ENCODE peak calls at places on chromosomes 1 and 21, in four cellular contexts. Z, X, W and N are unnamed samples.
A peak's percentile ranks its signal among the peaks of the same experiment; 100 is the strongest.

GRCh38 chr1:160621633-160622413 is 25.0 kb downstream of the SLAMF1 start:
- DNase-seq in W (no peak), X (no peak), Z (no peak), N (no peak)

GRCh38 chr1:71047635-71048607 is at the start of gene PTGER3:
- DNase-seq in W (peak; percentile 51), Z (no peak), X (peak; percentile 91), N (no peak)

GRCh38 chr1:10938741-10939417 is 73.6 kb upstream of the TARDBP start:
- DNase-seq in Z (no peak), W (no peak), X (no peak), N (no peak)

GRCh38 chr1:79042117-79042516 is 35.6 kb upstream of the ADGRL4 start:
- DNase-seq in Z (no peak), X (no peak), W (peak; percentile 32), N (no peak)

GRCh38 chr1:1299686-1300351 is 7.9 kb downstream of the ACAP3 start:
- DNase-seq in X (no peak), W (peak; percentile 69), Z (no peak), N (no peak)

GRCh38 chr1:221751267-221751887 is 9.5 kb upstream of the DUSP10 start:
- DNase-seq in Z (no peak), W (no peak), X (no peak), N (no peak)

GRCh38 chr21:33362044-33362555 is 37.3 kb downstream of the IFNAR1 start:
- DNase-seq in W (no peak), X (no peak), Z (no peak), N (peak; percentile 84)

GRCh38 chr1:31374511-31375196 is 1.8 kb upstream of the FABP3 start:
- DNase-seq in W (no peak), X (peak; percentile 71), Z (no peak), N (no peak)

GRCh38 chr1:209879539-209879938 is 51.8 kb downstream of the UTP25 start:
- DNase-seq in Z (peak; percentile 54), X (no peak), W (no peak), N (no peak)

GRCh38 chr1:203349166-203349565 is 1.8 kb downstream of the FMOD start:
- DNase-seq in W (no peak), Z (no peak), X (no peak), N (no peak)

GRCh38 chr1:168623003-168623828 is 46.8 kb downstream of the XCL1 start:
- DNase-seq in X (no peak), W (no peak), Z (no peak), N (no peak)

GRCh38 chr1:48466594-48466993 is 5.4 kb downstream of the SPATA6 start:
- DNase-seq in X (no peak), Z (no peak), W (no peak), N (no peak)

GRCh38 chr1:9835758-9836631 is 12.2 kb upstream of the CLSTN1 start:
- DNase-seq in Z (no peak), W (peak; percentile 21), X (peak; percentile 90), N (no peak)

GRCh38 chr1:201260648-201261311 is 22.5 kb upstream of the PKP1 start:
- DNase-seq in Z (no peak), X (no peak), W (peak; percentile 9), N (no peak)

GRCh38 chr1:246117066-246117791 is 389.9 kb downstream of the SMYD3 start:
- DNase-seq in X (no peak), Z (no peak), W (peak; percentile 52), N (no peak)

GRCh38 chr21:45522986-45523385 is 19.3 kb downstream of the SLC19A1 start:
- DNase-seq in W (no peak), Z (no peak), X (peak; percentile 37), N (peak; percentile 19)

GRCh38 chr1:211345719-211346118 is 19.1 kb downstream of the TRAF5 start:
- DNase-seq in X (no peak), W (no peak), Z (no peak), N (no peak)

GRCh38 chr1:230976825-230977747 is 1.6 kb downstream of the TTC13 start:
- DNase-seq in W (no peak), X (no peak), Z (no peak), N (no peak)

GRCh38 chr21:44010429-44010828 is 1.7 kb upstream of the TRAPPC10 start:
- DNase-seq in Z (no peak), X (no peak), W (no peak), N (no peak)

GRCh38 chr1:234915923-234916675 is 212.5 kb downstream of the TOMM20 start:
- DNase-seq in Z (no peak), W (no peak), X (peak; percentile 84), N (peak; percentile 74)

GRCh38 chr1:2213576-2214505 is 14.3 kb upstream of the SKI start:
- DNase-seq in Z (peak; percentile 34), X (peak; percentile 96), W (no peak), N (no peak)

GRCh38 chr1:221851341-221851740 is 109.5 kb upstream of the DUSP10 start:
- DNase-seq in Z (no peak), X (no peak), W (no peak), N (no peak)

GRCh38 chr1:1298861-1299685 is 8.7 kb downstream of the ACAP3 start:
- DNase-seq in X (no peak), Z (peak; percentile 94), W (no peak), N (no peak)

GRCh38 chr1:211829343-211830054 is 1.1 kb downstream of the LPGAT1 start:
- DNase-seq in X (peak; percentile 62), Z (no peak), W (no peak), N (peak; percentile 74)

GRCh38 chr1:22600071-22600816 is 36.2 kb upstream of the C1QA start:
- DNase-seq in Z (no peak), X (no peak), W (no peak), N (no peak)